ENCODE peak calls at places on chromosomes 16 and 17, in nine cellular contexts. V is PC-9, Y is fibroblast of lung, T is mesendoderm, B is GM23248, D is OCI-LY7, A is astrocyte, M is mammary epithelial cell, I is neural progenitor cell. Z is an unnamed sample. For H3K79me2, the result is how much of the 10 kb centered on the place peaks cover.

GRCh38 chr16:97822-98221 is 19.8 kb downstream of the MPG start:
- DNase-seq in D (no peak), T (no peak), I (no peak), Y (no peak), V (no peak), B (peak), A (peak), M (no peak), Z (no peak)

GRCh38 chr16:49441366-49441780 is 67.8 kb downstream of the C16orf78 start:
- DNase-seq in A (no peak), Y (no peak), V (no peak), T (peak), B (no peak), M (no peak), D (peak), I (peak), Z (peak)

GRCh38 chr16:9885876-9886275 is 296.4 kb downstream of the GRIN2A start:
- DNase-seq in B (no peak), T (no peak), A (no peak), D (no peak), V (no peak), I (no peak), M (peak), Y (no peak), Z (no peak)

GRCh38 chr17:63498621-63499195 is 21.8 kb downstream of the ACE start:
- DNase-seq in T (no peak), V (no peak), A (peak), I (no peak), M (no peak), B (peak), D (no peak), Y (peak), Z (no peak)

GRCh38 chr17:78992542-78993212 is 13.0 kb upstream of the LGALS3BP start:
- DNase-seq in A (no peak), Y (no peak), D (no peak), V (no peak), I (no peak), M (no peak), T (no peak), B (no peak), Z (no peak)

GRCh38 chr17:81528651-81529436 is 667 bp downstream of the FSCN2 start:
- DNase-seq in M (no peak), D (no peak), T (no peak), I (no peak), A (no peak), B (no peak), Y (no peak), V (no peak), Z (no peak)

GRCh38 chr16:24950275-24950674 is 64.9 kb downstream of the ARHGAP17 start:
- DNase-seq in M (no peak), Y (peak), D (no peak), B (peak), T (no peak), V (no peak), A (peak), I (no peak), Z (no peak)

GRCh38 chr17:66533572-66533971 is 231.2 kb downstream of the PRKCA start:
- DNase-seq in T (peak), V (no peak), Y (peak), B (no peak), I (peak), A (peak), D (no peak), M (no peak), Z (peak)

GRCh38 chr16:49021136-49021535 is 260.5 kb downstream of the CBLN1 start:
- DNase-seq in D (no peak), M (peak), A (peak), V (no peak), T (no peak), I (peak), B (peak), Y (peak), Z (peak)

GRCh38 chr17:42311240-42312034 is 23.1 kb downstream of the STAT5A start:
- DNase-seq in I (peak), Y (peak), M (no peak), T (peak), D (no peak), A (peak), V (no peak), B (peak), Z (peak)

GRCh38 chr17:80068301-80069160 is 32.1 kb downstream of the CCDC40 start:
- DNase-seq in I (no peak), T (peak), V (peak), B (peak), A (peak), D (no peak), M (peak), Y (peak), Z (no peak)

GRCh38 chr17:59331929-59332889 is 754 bp downstream of the YPEL2 start:
- DNase-seq in I (peak), M (peak), Y (no peak), D (peak), A (no peak), V (peak), B (peak), T (peak), Z (peak)

GRCh38 chr17:78903101-78903779 is at the start of gene CEP295NL:
- DNase-seq in M (no peak), D (no peak), I (peak), V (no peak), T (peak), Y (peak), A (no peak), B (peak), Z (peak)

GRCh38 chr17:29722411-29723198 is 99.9 kb upstream of the CORO6 start:
- DNase-seq in T (no peak), A (no peak), V (no peak), I (no peak), M (no peak), Y (peak), D (peak), B (peak), Z (no peak)

GRCh38 chr17:28518132-28518531 is 12.0 kb downstream of the FOXN1 start:
- DNase-seq in M (no peak), I (no peak), D (peak), Y (no peak), B (no peak), T (no peak), A (no peak), V (no peak), Z (no peak)

GRCh38 chr16:47371615-47372014 is 89.2 kb downstream of the ITFG1 start:
- DNase-seq in T (no peak), A (no peak), Y (no peak), M (no peak), D (no peak), V (no peak), B (no peak), I (no peak), Z (no peak)

GRCh38 chr17:43324205-43324893 is 74.4 kb upstream of the ARL4D start:
- DNase-seq in V (no peak), D (peak), I (peak), Y (no peak), M (no peak), T (peak), B (no peak), A (no peak), Z (peak)

GRCh38 chr17:42221886-42222745 is 27.8 kb upstream of the GHDC start:
- DNase-seq in A (no peak), Y (peak), M (peak), V (peak), D (peak), B (peak), T (peak), I (peak), Z (peak)

GRCh38 chr17:30812218-30813177 is 12.0 kb downstream of the CRLF3 start:
- DNase-seq in M (peak), D (no peak), A (peak), I (no peak), V (no peak), B (peak), T (no peak), Y (peak), Z (no peak)

GRCh38 chr17:18139498-18139897 is 30.9 kb downstream of the MYO15A start:
- DNase-seq in A (no peak), M (no peak), I (no peak), Y (no peak), D (no peak), B (no peak), V (no peak), T (no peak), Z (no peak)
- H3K4me3 ChIP-seq in A (no peak), M (no peak), I (no peak), Y (no peak), D (no peak), B (no peak), V (no peak), T (no peak), Z (no peak)

GRCh38 chr16:70684146-70685060 is 1.4 kb downstream of the MTSS2 start:
- DNase-seq in D (no peak), M (no peak), B (peak), T (no peak), V (no peak), A (no peak), I (no peak), Y (no peak), Z (no peak)

GRCh38 chr16:70683146-70683944 is 2.5 kb downstream of the MTSS2 start:
- DNase-seq in D (no peak), T (no peak), Y (no peak), V (no peak), B (no peak), I (no peak), A (no peak), M (no peak), Z (no peak)

GRCh38 chr16:70680495-70681381 is 5.1 kb downstream of the MTSS2 start:
- DNase-seq in M (no peak), I (no peak), Y (no peak), D (no peak), V (no peak), B (no peak), A (no peak), T (no peak), Z (no peak)

GRCh38 chr16:70681382-70682238 is 4.2 kb downstream of the MTSS2 start:
- DNase-seq in T (no peak), D (no peak), V (no peak), Y (no peak), I (no peak), A (no peak), M (no peak), B (no peak), Z (no peak)

GRCh38 chr16:70682239-70683145 is 3.4 kb downstream of the MTSS2 start:
- DNase-seq in V (no peak), T (peak), I (no peak), M (no peak), A (no peak), B (no peak), Y (no peak), D (no peak), Z (peak)
- H3K4me2 ChIP-seq in V (no peak), T (no peak), I (no peak), M (peak), A (peak), B (no peak), Y (peak), D (no peak), Z (no peak)

GRCh38 chr17:50841277-50841948 is 6.0 kb downstream of the WFIKKN2 start:
- DNase-seq in D (no peak), B (no peak), V (no peak), T (no peak), M (no peak), I (no peak), Y (no peak), A (no peak), Z (no peak)

GRCh38 chr17:50837980-50838954 is 2.9 kb downstream of the WFIKKN2 start:
- DNase-seq in B (no peak), I (no peak), T (no peak), V (no peak), Y (no peak), M (no peak), D (no peak), A (no peak), Z (no peak)

GRCh38 chr17:50841949-50842354 is 6.6 kb downstream of the WFIKKN2 start:
- DNase-seq in V (peak), A (peak), M (peak), Y (peak), B (peak), I (peak), D (peak), T (peak), Z (peak)

GRCh38 chr17:50840311-50840851 is 5.0 kb downstream of the WFIKKN2 start:
- DNase-seq in D (no peak), M (no peak), T (no peak), Y (no peak), I (no peak), B (no peak), V (no peak), A (no peak), Z (no peak)

DNA sequence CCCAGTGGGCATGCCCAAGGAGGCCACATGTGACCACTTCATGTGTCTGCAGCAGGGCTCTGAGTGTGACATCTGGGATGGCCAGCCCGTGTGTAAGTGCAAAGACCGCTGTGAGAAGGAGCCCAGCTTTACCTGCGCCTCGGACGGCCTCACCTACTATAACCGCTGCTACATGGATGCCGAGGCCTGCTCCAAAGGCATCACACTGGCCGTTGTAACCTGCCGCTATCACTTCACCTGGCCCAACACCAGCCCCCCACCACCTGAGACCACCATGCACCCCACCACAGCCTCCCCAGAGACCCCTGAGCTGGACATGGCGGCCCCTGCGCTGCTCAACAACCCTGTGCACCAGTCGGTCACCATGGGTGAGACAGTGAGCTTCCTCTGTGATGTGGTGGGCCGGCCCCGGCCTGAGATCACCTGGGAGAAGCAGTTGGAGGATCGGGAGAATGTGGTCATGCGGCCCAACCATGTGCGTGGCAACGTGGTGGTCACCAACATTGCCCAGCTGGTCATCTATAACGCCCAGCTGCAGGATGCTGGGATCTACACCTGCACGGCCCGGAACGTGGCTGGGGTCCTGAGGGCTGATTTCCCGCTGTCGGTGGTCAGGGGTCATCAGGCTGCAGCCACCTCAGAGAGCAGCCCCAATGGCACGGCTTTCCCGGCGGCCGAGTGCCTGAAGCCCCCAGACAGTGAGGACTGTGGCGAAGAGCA is 4.4 kb downstream of the WFIKKN2 start:
- DNase-seq in Y (no peak), T (no peak), M (no peak), I (no peak), D (no peak), V (no peak), B (no peak), A (no peak), Z (no peak)
- H3K79me2 ChIP-seq in Y (under half), T (under half), M (under half), I (under half), D (under half), V (under half), B (under half), A (under half), Z (under half)

GRCh38 chr17:27244019-27244418 is 49.9 kb upstream of the WSB1 start:
- DNase-seq in M (no peak), D (no peak), B (no peak), Y (no peak), A (no peak), I (no peak), V (no peak), T (no peak), Z (no peak)

GRCh38 chr17:27247071-27247957 is 46.6 kb upstream of the WSB1 start:
- DNase-seq in I (no peak), Y (peak), A (peak), T (peak), V (peak), B (peak), D (no peak), M (peak), Z (no peak)

GRCh38 chr17:27246537-27246936 is 47.4 kb upstream of the WSB1 start:
- DNase-seq in M (no peak), I (no peak), T (no peak), D (no peak), V (no peak), Y (no peak), A (no peak), B (no peak), Z (no peak)

GRCh38 chr17:27244481-27245223 is 49.3 kb upstream of the WSB1 start:
- DNase-seq in D (no peak), I (peak), V (no peak), M (peak), Y (peak), A (peak), B (peak), T (peak), Z (peak)

GRCh38 chr17:27245230-27245696 is 48.7 kb upstream of the WSB1 start:
- DNase-seq in V (peak), Y (peak), A (peak), M (peak), T (peak), B (peak), D (peak), I (peak), Z (peak)
- H3K4me3 ChIP-seq in V (peak), Y (no peak), A (no peak), M (peak), T (no peak), B (peak), D (no peak), I (no peak), Z (peak)

GRCh38 chr16:89610108-89610453 is 3.4 kb upstream of the DPEP1 start:
- DNase-seq in I (no peak), D (no peak), A (no peak), B (no peak), M (no peak), T (no peak), V (no peak), Y (no peak), Z (no peak)
- H3K4me2 ChIP-seq in I (no peak), D (no peak), A (no peak), B (no peak), M (no peak), T (no peak), V (no peak), Y (no peak), Z (no peak)